ENCODE peak calls at places on chromosomes 4 and X, in ten cellular contexts. Z is colonic mucosa, S is mammary epithelial cell, A is tibial nerve, X is H7, Y is H9, E is endothelial cell of umbilical vein, B is lower lobe of right lung, I is ovary, L is cardiac muscle cell. C is an unnamed sample. For H3K27me3, the result is how much of the 10 kb centered on the place peaks cover.

GRCh38 chr4:103032575-103032974 is 13.1 kb upstream of the SLC9B1 start:
- DNase-seq in Z (no peak), S (peak), A (no peak), X (peak), Y (peak), E (peak), B (no peak), I (no peak), L (peak), C (peak)

GRCh38 chr4:92299152-92299551 is 4.6 kb upstream of the GRID2 start:
- DNase-seq in Z (no peak), S (peak), A (no peak), X (no peak), Y (no peak), E (no peak), B (no peak), I (no peak), L (no peak), C (no peak)

GRCh38 chr4:152014280-152014679 is 253.5 kb upstream of the GATB start:
- DNase-seq in Z (no peak), S (no peak), A (no peak), X (no peak), Y (no peak), E (no peak), B (no peak), I (no peak), L (no peak), C (no peak)

GRCh38 chr4:140004580-140005314 is 149.2 kb downstream of the MAML3 start:
- DNase-seq in Z (no peak), S (peak), A (peak), X (peak), Y (peak), E (peak), B (peak), I (peak), L (peak), C (peak)

GRCh38 chrX:154384284-154384892 is 5.3 kb downstream of the EMD start:
- DNase-seq in Z (no peak), S (no peak), A (no peak), X (no peak), Y (no peak), E (no peak), B (no peak), I (peak), L (no peak), C (peak)

GRCh38 chr4:168441412-168441811 is 38.9 kb downstream of the DDX60L start:
- DNase-seq in Z (no peak), S (no peak), A (no peak), X (no peak), Y (no peak), E (no peak), B (no peak), I (no peak), L (no peak), C (no peak)

GRCh38 chr4:145481164-145481941 is at the start of gene SMAD1:
- DNase-seq in Z (peak), S (peak), A (peak), X (peak), Y (peak), E (peak), B (peak), I (peak), L (peak), C (peak)

GRCh38 chrX:81957900-81958545 is 756.1 kb downstream of the SH3BGRL start:
- DNase-seq in Z (no peak), S (peak), A (no peak), X (peak), Y (no peak), E (no peak), B (no peak), I (no peak), L (peak), C (no peak)

GRCh38 chr4:72886602-72887001 is 182.9 kb downstream of the COX18 start:
- DNase-seq in Z (no peak), S (no peak), A (no peak), X (peak), Y (no peak), E (peak), B (no peak), I (no peak), L (peak), C (no peak)

DNA sequence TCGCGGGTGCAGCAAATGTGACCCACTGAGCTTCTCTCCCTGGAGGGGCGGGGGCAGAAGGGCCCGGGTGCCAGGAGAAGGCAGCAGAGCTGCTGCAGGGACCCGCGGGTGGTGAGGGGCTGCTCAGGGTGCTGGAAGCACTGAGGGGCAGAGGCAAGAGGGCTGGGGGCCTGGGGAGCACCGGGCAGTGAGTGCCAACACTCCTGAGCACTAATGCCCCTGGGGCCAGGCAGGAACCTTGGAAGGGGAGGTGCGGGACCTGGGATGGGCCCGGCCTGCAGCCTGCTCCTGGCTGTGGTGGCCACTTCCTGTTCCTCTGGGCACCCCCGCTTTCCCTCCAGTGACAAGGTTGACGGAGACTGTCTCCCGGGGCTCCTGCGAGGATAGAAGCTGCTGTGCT is 66.5 kb upstream of the ADRA2C start:
- DNase-seq in Z (no peak), S (no peak), A (no peak), X (no peak), Y (no peak), E (no peak), B (peak), I (no peak), L (no peak), C (no peak)
- H3K27me3 ChIP-seq in Z (under half), S (under half), A (under half), X (under half), Y (under half), E (under half), B (under half), I (under half), L (under half), C (under half)

GRCh38 chrX:97119474-97120109 is 235.9 kb downstream of the RPA4 start:
- DNase-seq in Z (no peak), S (peak), A (no peak), X (no peak), Y (no peak), E (no peak), B (no peak), I (no peak), L (no peak), C (peak)
- H3K27me3 ChIP-seq in Z (under half), S (under half), A (under half), X (under half), Y (under half), E (under half), B (under half), I (under half), L (under half), C (under half)

DNA sequence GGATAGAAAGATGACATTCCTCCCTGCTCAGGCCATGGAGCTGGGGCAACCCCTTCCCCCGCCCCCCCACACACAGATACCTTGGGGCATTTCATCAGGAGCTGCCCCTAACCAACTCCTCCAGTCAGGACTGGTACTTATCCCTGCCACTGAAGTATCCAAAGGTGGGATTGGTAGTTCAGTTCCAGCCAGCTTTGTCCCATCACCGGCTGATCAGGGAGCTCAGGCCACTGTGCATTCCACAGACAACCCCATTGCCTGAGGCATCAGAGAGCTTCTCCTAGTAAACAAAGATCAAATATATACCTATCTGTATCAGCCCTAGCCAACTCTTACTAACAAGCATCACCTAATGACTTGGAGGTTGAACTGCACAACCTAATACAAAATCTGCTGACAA is 218.2 kb upstream of the FMR1 start:
- DNase-seq in Z (no peak), S (no peak), A (no peak), X (no peak), Y (no peak), E (no peak), B (no peak), I (no peak), L (no peak), C (no peak)
- H3K27me3 ChIP-seq in Z (under half), S (under half), A (under half), X (half or more), Y (half or more), E (under half), B (under half), I (under half), L (under half), C (under half)

DNA sequence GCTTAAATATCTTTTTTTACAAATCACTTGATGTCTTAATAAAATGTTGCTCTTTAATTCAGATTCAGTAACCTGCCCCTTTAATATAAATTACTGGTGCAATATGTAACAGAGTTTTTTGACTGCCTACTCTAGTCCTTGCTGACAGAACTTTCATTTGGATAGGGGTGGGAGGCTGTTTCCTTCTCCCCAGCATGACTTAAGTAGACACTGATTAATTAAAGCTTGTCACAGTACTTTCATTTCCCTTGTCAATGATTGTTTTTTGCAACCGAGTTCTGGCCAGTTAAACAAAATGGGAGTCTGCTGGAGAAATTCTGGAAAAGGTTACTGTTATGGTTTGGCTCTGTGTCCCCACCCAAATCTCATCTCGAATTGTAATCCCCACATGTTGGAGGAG is 37.3 kb upstream of the BBS12 start:
- DNase-seq in Z (no peak), S (no peak), A (no peak), X (no peak), Y (no peak), E (no peak), B (no peak), I (no peak), L (no peak), C (no peak)
- H3K27me3 ChIP-seq in Z (under half), S (under half), A (under half), X (under half), Y (under half), E (under half), B (under half), I (under half), L (under half), C (under half)

GRCh38 chrX:54419559-54420302 is 20.5 kb upstream of the TSR2 start:
- DNase-seq in Z (no peak), S (no peak), A (no peak), X (no peak), Y (no peak), E (no peak), B (no peak), I (no peak), L (no peak), C (no peak)

GRCh38 chrX:54411732-54412131 is 28.5 kb upstream of the TSR2 start:
- DNase-seq in Z (no peak), S (no peak), A (no peak), X (no peak), Y (no peak), E (no peak), B (no peak), I (no peak), L (no peak), C (no peak)

GRCh38 chrX:54413753-54414152 is 26.5 kb upstream of the TSR2 start:
- DNase-seq in Z (no peak), S (no peak), A (no peak), X (no peak), Y (no peak), E (no peak), B (no peak), I (no peak), L (no peak), C (no peak)

GRCh38 chrX:54416965-54417364 is 23.2 kb upstream of the TSR2 start:
- DNase-seq in Z (no peak), S (no peak), A (no peak), X (no peak), Y (no peak), E (no peak), B (no peak), I (no peak), L (no peak), C (no peak)

GRCh38 chrX:54415534-54416350 is 24.5 kb upstream of the TSR2 start:
- DNase-seq in Z (no peak), S (no peak), A (no peak), X (peak), Y (peak), E (no peak), B (no peak), I (no peak), L (no peak), C (no peak)
- H3K27me3 ChIP-seq in Z (under half), S (under half), A (under half), X (under half), Y (under half), E (under half), B (under half), I (under half), L (under half), C (under half)

GRCh38 chr4:69859140-69859539 is 805 bp downstream of the SULT1E1 start:
- DNase-seq in Z (no peak), S (peak), A (no peak), X (no peak), Y (no peak), E (no peak), B (no peak), I (no peak), L (no peak), C (no peak)
- H3K27me3 ChIP-seq in Z (under half), S (under half), A (under half), X (under half), Y (under half), E (under half), B (under half), I (under half), L (under half), C (under half)